ENCODE peak calls at places on chromosomes 13 and 19, in six cellular contexts. L is stimulated activated CD8-positive, alpha-beta memory T cell treated with anti-CD3 and anti-CD28 coated beads, Interleukin-15, amount 100 ng/mL, for 1 hour; X is kidney epithelial cell; Y is brain microvascular endothelial cell; U is HFFc6; Z is ecto neural progenitor cell. R is an unnamed sample.

GRCh38 chr13:96958286-96958891 is 35.9 kb downstream of the OXGR1 start:
- DNase-seq in Y (peak), X (peak), Z (no peak), L (no peak), U (peak), R (peak)

GRCh38 chr19:52945652-52946321 is 16.9 kb downstream of the ZNF816 start:
- DNase-seq in Y (no peak), X (no peak), L (no peak), U (no peak), Z (no peak), R (no peak)

GRCh38 chr19:19338082-19338481 is 17.5 kb downstream of the MAU2 start:
- DNase-seq in Z (no peak), L (no peak), U (peak), Y (no peak), X (no peak), R (peak)

GRCh38 chr19:44712864-44713515 is 14.0 kb downstream of the CEACAM16 start:
- DNase-seq in Y (no peak), X (no peak), L (no peak), U (no peak), Z (no peak), R (peak)

GRCh38 chr19:1469936-1470863 is 8.8 kb downstream of the C19orf25 start:
- DNase-seq in L (peak), X (no peak), Z (peak), U (no peak), Y (no peak), R (peak)

GRCh38 chr19:33278403-33279269 is 23.7 kb downstream of the CEBPA start:
- DNase-seq in L (no peak), X (no peak), Z (no peak), U (no peak), Y (no peak), R (no peak)

GRCh38 chr13:109226631-109227030 is 559.8 kb downstream of the IRS2 start:
- DNase-seq in Y (no peak), L (no peak), U (no peak), X (no peak), Z (no peak), R (peak)

GRCh38 chr13:35703061-35703460 is 226.6 kb upstream of the MAB21L1 start:
- DNase-seq in U (no peak), X (no peak), L (no peak), Y (no peak), Z (no peak), R (peak)

GRCh38 chr19:48552406-48553322 is 692 bp downstream of the SULT2B1 start:
- DNase-seq in U (no peak), Z (no peak), X (no peak), L (no peak), Y (no peak), R (peak)

GRCh38 chr13:23292596-23292995 is 111.8 kb downstream of the SGCG start:
- DNase-seq in L (no peak), X (no peak), U (no peak), Z (no peak), Y (no peak), R (peak)

GRCh38 chr13:109592776-109593175 is 193.6 kb downstream of the IRS2 start:
- DNase-seq in Y (no peak), Z (no peak), L (no peak), U (no peak), X (no peak), R (no peak)

GRCh38 chr19:56301152-56301551 is 13.5 kb downstream of the ZSCAN5A start:
- DNase-seq in X (no peak), Z (no peak), L (no peak), U (no peak), Y (no peak), R (peak)

GRCh38 chr13:61253105-61253877 is 162.4 kb downstream of the PCDH20 start:
- DNase-seq in U (no peak), Y (no peak), X (no peak), Z (no peak), L (no peak), R (no peak)